ENCODE peak calls at places on chromosome 2, in five cellular contexts. H is heart left ventricle, R is IMR-90, P is uterus, Z is left ventricle myocardium inferior. D is an unnamed sample.

GRCh38 chr2:174573621-174574081 is 24.0 kb downstream of the WIPF1 start:
- DNase-seq in H (no peak), R (no peak), P (no peak), Z (peak; percentile 27), D (peak; percentile 68)

GRCh38 chr2:140586379-140586778 is 1544.4 kb downstream of the LRP1B start:
- DNase-seq in H (no peak), R (peak; percentile 30), P (no peak), Z (no peak), D (no peak)

GRCh38 chr2:201257381-201257940 is 2.9 kb upstream of the CASP8 start:
- DNase-seq in H (peak; percentile 39), R (peak; percentile 5), P (no peak), Z (peak; percentile 27), D (no peak)

GRCh38 chr2:35989523-35989922 is 366.1 kb upstream of the CRIM1 start:
- DNase-seq in H (no peak), R (no peak), P (no peak), Z (no peak), D (no peak)

GRCh38 chr2:145029885-145030284 is 510.0 kb upstream of the ZEB2 start:
- DNase-seq in H (no peak), R (no peak), P (no peak), Z (no peak), D (no peak)

GRCh38 chr2:47868611-47869352 is 37.5 kb downstream of the FBXO11 start:
- DNase-seq in H (no peak), R (no peak), P (no peak), Z (no peak), D (no peak)

GRCh38 chr2:161124186-161124585 is 36.0 kb upstream of the TANK start:
- DNase-seq in H (no peak), R (no peak), P (no peak), Z (no peak), D (no peak)

GRCh38 chr2:131389657-131390056 is 25.7 kb upstream of the RAB6D start:
- DNase-seq in H (no peak), R (no peak), P (no peak), Z (no peak), D (no peak)

GRCh38 chr2:88170472-88170892 is 336 bp downstream of the THNSL2 start:
- DNase-seq in H (peak; percentile 53), R (no peak), P (peak; percentile 34), Z (no peak), D (no peak)

GRCh38 chr2:154462634-154463033 is 235.9 kb upstream of the KCNJ3 start:
- DNase-seq in H (no peak), R (no peak), P (no peak), Z (no peak), D (no peak)
- H3K27ac ChIP-seq in H (no peak overlapping the region), R (no peak overlapping the region), P (no peak overlapping the region), Z (no peak overlapping the region), D (no peak overlapping the region)

GRCh38 chr2:17813015-17813741 is 3.1 kb upstream of the MSGN1 start:
- DNase-seq in H (no peak), R (peak; percentile 27), P (no peak), Z (no peak), D (no peak)
- H3K4me1 ChIP-seq in H (peaks cover 24% of the 10 kb centered on the region), R (no peaks in the 10 kb centered on the region), P (no peaks in the 10 kb centered on the region), Z (peaks cover 12% of the 10 kb centered on the region), D (no peaks in the 10 kb centered on the region)

GRCh38 chr2:162261032-162261945 is 18.0 kb upstream of the FAP start:
- DNase-seq in H (peak; percentile 71), R (peak; percentile 80), P (no peak), Z (peak; percentile 43), D (peak; percentile 69)

GRCh38 chr2:162266468-162266754 is 23.2 kb upstream of the FAP start:
- DNase-seq in H (peak; percentile 40), R (no peak), P (no peak), Z (no peak), D (no peak)

GRCh38 chr2:162265666-162266467 is 22.6 kb upstream of the FAP start:
- DNase-seq in H (no peak), R (no peak), P (no peak), Z (no peak), D (no peak)
- H3K27ac ChIP-seq in H (no peak overlapping the region), R (no peak overlapping the region), P (no peak overlapping the region), Z (peak overlapping the region; percentile 50), D (no peak overlapping the region)

DNA sequence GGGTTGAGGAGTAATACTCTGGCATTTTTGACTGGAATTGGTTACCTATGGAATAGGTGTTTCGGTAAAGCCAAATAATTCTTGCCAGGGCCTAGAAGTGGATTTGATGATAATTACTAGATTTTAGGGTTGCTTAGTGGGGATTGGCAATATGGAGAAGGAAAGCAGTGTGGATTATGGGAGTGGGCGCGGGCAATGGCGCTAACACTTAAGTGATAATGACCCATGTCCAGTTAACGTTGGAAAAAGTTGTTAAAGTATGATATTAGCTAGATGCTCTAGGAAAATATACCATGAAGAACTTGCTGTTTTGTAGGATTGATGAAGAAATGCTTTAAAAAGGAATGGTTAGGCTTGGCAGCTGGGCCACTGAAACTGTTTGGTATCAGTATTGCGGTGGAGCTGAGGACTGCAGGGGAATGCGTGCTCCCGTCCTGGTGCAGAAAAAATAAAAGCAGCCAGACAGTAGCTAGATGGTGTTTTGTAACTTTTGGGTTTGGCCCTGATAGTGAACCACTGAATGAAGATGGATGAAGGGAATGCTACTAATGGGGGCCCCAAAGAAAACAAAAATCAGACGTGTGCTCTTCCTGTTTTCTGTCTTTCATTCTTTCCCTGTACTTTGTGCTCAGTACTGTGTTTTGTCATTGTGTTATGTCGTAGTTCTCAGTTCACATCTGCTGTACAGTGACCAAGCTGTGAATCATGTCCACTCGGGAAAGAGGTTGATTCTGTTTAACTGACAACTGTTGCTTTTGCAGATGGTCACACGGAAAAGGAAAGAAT is 937 bp downstream of the INSIG2 start:
- DNase-seq in H (no peak), R (peak; percentile 58), P (peak; percentile 15), Z (no peak), D (peak; percentile 38)
- H3K4me1 ChIP-seq in H (peaks cover 29% of the 10 kb centered on the region), R (peaks cover 1% of the 10 kb centered on the region), P (peaks cover 8% of the 10 kb centered on the region), Z (peaks cover 35% of the 10 kb centered on the region), D (peaks cover 37% of the 10 kb centered on the region)

GRCh38 chr2:215624423-215624829 is 188.6 kb upstream of the FN1 start:
- DNase-seq in H (no peak), R (peak; percentile 100), P (peak; percentile 61), Z (no peak), D (peak; percentile 82)
- H3K27ac ChIP-seq in H (peak overlapping the region; percentile 83), R (peak overlapping the region; percentile 92), P (peak overlapping the region; percentile 26), Z (peak overlapping the region; percentile 16), D (peak overlapping the region; percentile 79)

GRCh38 chr2:38666578-38666926 is 638 bp downstream of the GALM start:
- DNase-seq in H (no peak), R (peak; percentile 32), P (no peak), Z (no peak), D (no peak)

GRCh38 chr2:38661306-38661705 is 4.6 kb upstream of the GALM start:
- DNase-seq in H (no peak), R (peak; percentile 69), P (no peak), Z (no peak), D (no peak)

GRCh38 chr2:38668787-38669479 is 3.0 kb downstream of the GALM start:
- DNase-seq in H (no peak), R (no peak), P (no peak), Z (no peak), D (peak; percentile 44)

GRCh38 chr2:38668092-38668491 is 2.2 kb downstream of the GALM start:
- DNase-seq in H (no peak), R (no peak), P (no peak), Z (no peak), D (no peak)

GRCh38 chr2:38665854-38666577 is at the start of gene GALM:
- DNase-seq in H (peak; percentile 88), R (peak; percentile 96), P (peak; percentile 91), Z (peak; percentile 80), D (peak; percentile 87)
- H3K4me1 ChIP-seq in H (peaks cover 26% of the 10 kb centered on the region), R (no peaks in the 10 kb centered on the region), P (no peaks in the 10 kb centered on the region), Z (peaks cover 28% of the 10 kb centered on the region), D (no peaks in the 10 kb centered on the region)

GRCh38 chr2:27824401-27824800 is 52.9 kb downstream of the MRPL33 start:
- DNase-seq in H (no peak), R (no peak), P (no peak), Z (no peak), D (no peak)

GRCh38 chr2:27822049-27822448 is 50.5 kb downstream of the MRPL33 start:
- DNase-seq in H (no peak), R (no peak), P (no peak), Z (no peak), D (no peak)

GRCh38 chr2:27828305-27828704 is 56.8 kb downstream of the MRPL33 start:
- DNase-seq in H (no peak), R (no peak), P (no peak), Z (no peak), D (no peak)

GRCh38 chr2:27823564-27823963 is 52.0 kb downstream of the MRPL33 start:
- DNase-seq in H (peak; percentile 31), R (no peak), P (no peak), Z (no peak), D (no peak)

GRCh38 chr2:27823135-27823534 is 51.6 kb downstream of the MRPL33 start:
- DNase-seq in H (no peak), R (no peak), P (no peak), Z (no peak), D (no peak)
- H3K27ac ChIP-seq in H (no peak overlapping the region), R (no peak overlapping the region), P (no peak overlapping the region), Z (peak overlapping the region; percentile 41), D (peak overlapping the region; percentile 65)

GRCh38 chr2:19900536-19901200 is 1.1 kb downstream of the TTC32 start:
- DNase-seq in H (no peak), R (no peak), P (no peak), Z (no peak), D (no peak)
- H3K4me1 ChIP-seq in H (peaks cover 55% of the 10 kb centered on the region), R (peaks cover 11% of the 10 kb centered on the region), P (peaks cover 5% of the 10 kb centered on the region), Z (peaks cover 66% of the 10 kb centered on the region), D (peaks cover 37% of the 10 kb centered on the region)

DNA sequence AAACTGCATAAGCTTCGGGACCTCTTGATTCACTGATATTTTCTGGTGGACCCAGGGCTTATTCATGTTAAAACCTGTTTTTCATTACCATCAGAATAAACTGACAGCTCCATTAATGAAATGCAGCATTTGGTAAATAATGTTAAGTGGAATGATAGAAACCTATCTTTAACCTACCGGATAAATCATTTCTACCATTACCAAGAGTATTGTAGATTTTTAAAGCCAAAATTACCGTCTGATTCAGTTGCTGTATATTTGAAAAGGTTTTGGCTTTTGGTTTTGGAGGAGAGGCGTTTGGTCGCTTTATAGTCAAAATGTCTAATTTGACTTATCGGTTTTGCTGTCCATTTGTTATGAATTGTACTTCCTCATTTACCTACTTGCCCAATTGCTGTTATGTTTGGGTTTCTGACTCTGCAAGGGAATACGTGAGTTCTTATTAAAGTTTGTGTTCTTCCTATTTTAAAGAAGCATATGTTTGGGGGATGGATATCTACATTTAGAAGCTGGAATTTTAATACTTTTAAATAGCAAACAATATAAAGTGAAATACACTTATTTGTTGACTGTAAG is 1.1 kb upstream of the CUL3 start:
- DNase-seq in H (no peak), R (no peak), P (no peak), Z (no peak), D (no peak)
- H3K27ac ChIP-seq in H (peak overlapping the region; percentile 91), R (no peak overlapping the region), P (peak overlapping the region; percentile 23), Z (peak overlapping the region; percentile 73), D (peak overlapping the region; percentile 92)

D was measured in tibial artery.